ENCODE peak calls at places on chromosomes 5 and 9, in four cellular contexts. O, K, E and M are unnamed samples.

GRCh38 chr5:9339206-9339818 is 206.6 kb downstream of the SEMA5A start:
- DNase-seq in O (no peak), K (no peak), E (no peak), M (no peak)

GRCh38 chr9:69768101-69768500 is 8.3 kb upstream of the PTAR1 start:
- DNase-seq in O (no peak), K (no peak), E (no peak), M (no peak)

GRCh38 chr5:111513175-111513520 is 813 bp upstream of the STARD4 start:
- DNase-seq in O (no peak), K (peak; percentile 10), E (no peak), M (no peak)

GRCh38 chr5:173045481-173045880 is 10.7 kb upstream of the CREBRF start:
- DNase-seq in O (no peak), K (no peak), E (no peak), M (no peak)

GRCh38 chr5:114387433-114387832 is 25.6 kb downstream of the KCNN2 start:
- DNase-seq in O (peak; percentile 15), K (no peak), E (no peak), M (no peak)

GRCh38 chr5:32311404-32312193 is 1.1 kb downstream of the MTMR12 start:
- DNase-seq in O (no peak), K (peak; percentile 7), E (no peak), M (peak; percentile 23)

GRCh38 chr5:176773408-176774035 is 36.8 kb upstream of the UNC5A start:
- DNase-seq in O (no peak), K (no peak), E (no peak), M (no peak)

GRCh38 chr9:91746357-91746756 is 203.7 kb downstream of the ROR2 start:
- DNase-seq in O (no peak), K (no peak), E (no peak), M (no peak)

GRCh38 chr9:120521101-120521500 is 58.9 kb downstream of the CDK5RAP2 start:
- DNase-seq in O (no peak), K (no peak), E (no peak), M (no peak)

GRCh38 chr9:132726561-132727150 is 56.4 kb downstream of the GTF3C4 start:
- DNase-seq in O (no peak), K (no peak), E (no peak), M (no peak)

GRCh38 chr5:174424219-174425053 is 299.9 kb upstream of the MSX2 start:
- DNase-seq in O (no peak), K (no peak), E (no peak), M (no peak)

GRCh38 chr5:93748875-93749397 is 7.5 kb upstream of the POU5F2 start:
- DNase-seq in O (no peak), K (no peak), E (no peak), M (no peak)

GRCh38 chr5:74576941-74577456 is 63.5 kb downstream of the ENC1 start:
- DNase-seq in O (peak; percentile 62), K (peak; percentile 61), E (no peak), M (peak; percentile 66)

GRCh38 chr5:36152324-36153298 is 700 bp downstream of the SKP2 start:
- DNase-seq in O (peak; percentile 10), K (peak; percentile 7), E (no peak), M (peak; percentile 35)